ENCODE peak calls at places on chromosomes 11 and 22, in five cellular contexts. One of them, this sample, is unnamed.
A peak's percentile ranks its signal among the peaks of the same experiment; 100 is the strongest.

GRCh38 chr11:112961146-112961668 is at the start of gene NCAM1:
- DNase-seq in GM23248: peak; percentile 36
- DNase-seq in right lobe of liver: peak; percentile 62
- DNase-seq in heart left ventricle: peak; percentile 92
- DNase-seq in K562: peak; percentile 32
- DNase-seq in this sample: peak; percentile 24

GRCh38 chr22:46546466-46547178 is 9.2 kb upstream of the CELSR1 start:
- DNase-seq in GM23248: peak; percentile 56
- DNase-seq in right lobe of liver: peak; percentile 72
- DNase-seq in heart left ventricle: peak; percentile 95
- DNase-seq in K562: no peak
- DNase-seq in this sample: peak; percentile 19

GRCh38 chr11:9176136-9176535 is 84.7 kb upstream of the SCUBE2 start:
- DNase-seq in GM23248: peak; percentile 30
- DNase-seq in right lobe of liver: no peak
- DNase-seq in heart left ventricle: no peak
- DNase-seq in K562: no peak
- DNase-seq in this sample: no peak

GRCh38 chr11:43580735-43581369 is 99.7 kb upstream of the HSD17B12 start:
- DNase-seq in GM23248: peak; percentile 81
- DNase-seq in right lobe of liver: no peak
- DNase-seq in heart left ventricle: no peak
- DNase-seq in K562: peak; percentile 64
- DNase-seq in this sample: peak; percentile 16

GRCh38 chr11:65316979-65317786 is 2.5 kb downstream of the CDC42EP2 start:
- DNase-seq in GM23248: peak; percentile 96
- DNase-seq in right lobe of liver: peak; percentile 60
- DNase-seq in heart left ventricle: peak; percentile 91
- DNase-seq in K562: no peak
- DNase-seq in this sample: peak; percentile 81

GRCh38 chr11:132171031-132171430 is 800.6 kb downstream of the NTM start:
- DNase-seq in GM23248: no peak
- DNase-seq in right lobe of liver: no peak
- DNase-seq in heart left ventricle: no peak
- DNase-seq in K562: no peak
- DNase-seq in this sample: no peak

GRCh38 chr22:36435516-36436415 is 45.7 kb downstream of the TXN2 start:
- DNase-seq in GM23248: no peak
- DNase-seq in right lobe of liver: peak; percentile 76
- DNase-seq in heart left ventricle: no peak
- DNase-seq in K562: no peak
- DNase-seq in this sample: no peak

GRCh38 chr11:133840479-133840941 is 4.8 kb downstream of the SPATA19 start:
- DNase-seq in GM23248: no peak
- DNase-seq in right lobe of liver: no peak
- DNase-seq in heart left ventricle: no peak
- DNase-seq in K562: no peak
- DNase-seq in this sample: no peak

GRCh38 chr22:36934153-36934939 is 20.9 kb downstream of the CSF2RB start:
- DNase-seq in GM23248: no peak
- DNase-seq in right lobe of liver: no peak
- DNase-seq in heart left ventricle: no peak
- DNase-seq in K562: no peak
- DNase-seq in this sample: no peak

GRCh38 chr22:19341500-19341899 is 50.0 kb upstream of the CLTCL1 start:
- DNase-seq in GM23248: no peak
- DNase-seq in right lobe of liver: no peak
- DNase-seq in heart left ventricle: no peak
- DNase-seq in K562: no peak
- DNase-seq in this sample: no peak

GRCh38 chr11:85685820-85686459 is at the start of gene CCDC89:
- DNase-seq in GM23248: peak; percentile 98
- DNase-seq in right lobe of liver: peak; percentile 59
- DNase-seq in heart left ventricle: peak; percentile 80
- DNase-seq in K562: no peak
- DNase-seq in this sample: no peak

GRCh38 chr11:70934999-70935768 is 317.2 kb downstream of the SHANK2 start:
- DNase-seq in GM23248: peak; percentile 50
- DNase-seq in right lobe of liver: peak; percentile 4
- DNase-seq in heart left ventricle: no peak
- DNase-seq in K562: no peak
- DNase-seq in this sample: peak; percentile 13

GRCh38 chr11:60866911-60867870 is at the start of gene ZP1:
- DNase-seq in GM23248: no peak
- DNase-seq in right lobe of liver: no peak
- DNase-seq in heart left ventricle: no peak
- DNase-seq in K562: no peak
- DNase-seq in this sample: no peak

GRCh38 chr11:37280194-37280593 is 682.2 kb upstream of the RAG2 start:
- DNase-seq in GM23248: no peak
- DNase-seq in right lobe of liver: no peak
- DNase-seq in heart left ventricle: no peak
- DNase-seq in K562: no peak
- DNase-seq in this sample: no peak

GRCh38 chr22:16932577-16932976 is 75.4 kb downstream of the GAB4 start:
- DNase-seq in GM23248: peak; percentile 25
- DNase-seq in right lobe of liver: no peak
- DNase-seq in heart left ventricle: no peak
- DNase-seq in K562: no peak
- DNase-seq in this sample: no peak

GRCh38 chr11:73931039-73931645 is 19.7 kb upstream of the DNAJB13 start:
- DNase-seq in GM23248: peak; percentile 89
- DNase-seq in right lobe of liver: no peak
- DNase-seq in heart left ventricle: no peak
- DNase-seq in K562: peak; percentile 62
- DNase-seq in this sample: peak; percentile 67

GRCh38 chr11:126153999-126154398 is 57.5 kb downstream of the RPUSD4 start:
- DNase-seq in GM23248: peak; percentile 84
- DNase-seq in right lobe of liver: peak; percentile 4
- DNase-seq in heart left ventricle: no peak
- DNase-seq in K562: no peak
- DNase-seq in this sample: peak; percentile 56

GRCh38 chr11:28727254-28727653 is 619.1 kb downstream of the METTL15 start:
- DNase-seq in GM23248: peak; percentile 62
- DNase-seq in right lobe of liver: no peak
- DNase-seq in heart left ventricle: no peak
- DNase-seq in K562: no peak
- DNase-seq in this sample: peak; percentile 66

GRCh38 chr11:66363805-66364535 is 7.6 kb downstream of the SLC29A2 start:
- DNase-seq in GM23248: no peak
- DNase-seq in right lobe of liver: no peak
- DNase-seq in heart left ventricle: no peak
- DNase-seq in K562: peak; percentile 89
- DNase-seq in this sample: peak; percentile 35

GRCh38 chr11:20964985-20965384 is 295.6 kb downstream of the NELL1 start:
- DNase-seq in GM23248: peak; percentile 3
- DNase-seq in right lobe of liver: no peak
- DNase-seq in heart left ventricle: no peak
- DNase-seq in K562: no peak
- DNase-seq in this sample: peak; percentile 1

GRCh38 chr22:39253427-39254070 is 8.8 kb upstream of the PDGFB start:
- DNase-seq in GM23248: peak; percentile 95
- DNase-seq in right lobe of liver: no peak
- DNase-seq in heart left ventricle: peak; percentile 88
- DNase-seq in K562: peak; percentile 64
- DNase-seq in this sample: peak; percentile 72

GRCh38 chr11:62856333-62856910 is 17.0 kb upstream of the WDR74 start:
- DNase-seq in GM23248: peak; percentile 42
- DNase-seq in right lobe of liver: no peak
- DNase-seq in heart left ventricle: no peak
- DNase-seq in K562: no peak
- DNase-seq in this sample: no peak

GRCh38 chr22:16966251-16966650 is 41.8 kb downstream of the GAB4 start:
- DNase-seq in GM23248: no peak
- DNase-seq in right lobe of liver: no peak
- DNase-seq in heart left ventricle: no peak
- DNase-seq in K562: no peak
- DNase-seq in this sample: no peak

GRCh38 chr11:1497600-1497999 is 11.0 kb upstream of the MOB2 start:
- DNase-seq in GM23248: no peak
- DNase-seq in right lobe of liver: peak; percentile 18
- DNase-seq in heart left ventricle: peak; percentile 26
- DNase-seq in K562: no peak
- DNase-seq in this sample: no peak

GRCh38 chr22:22449819-22450218 is 58.7 kb downstream of the ZNF280B start:
- DNase-seq in GM23248: no peak
- DNase-seq in right lobe of liver: no peak
- DNase-seq in heart left ventricle: no peak
- DNase-seq in K562: no peak
- DNase-seq in this sample: no peak

GRCh38 chr11:94664336-94664735 is 97.2 kb downstream of the PIWIL4 start:
- DNase-seq in GM23248: peak; percentile 39
- DNase-seq in right lobe of liver: no peak
- DNase-seq in heart left ventricle: no peak
- DNase-seq in K562: no peak
- DNase-seq in this sample: peak; percentile 8

GRCh38 chr11:2991477-2992233 is 474 bp downstream of the NAP1L4 start:
- DNase-seq in GM23248: peak; percentile 86
- DNase-seq in right lobe of liver: no peak
- DNase-seq in heart left ventricle: no peak
- DNase-seq in K562: no peak
- DNase-seq in this sample: peak; percentile 85

GRCh38 chr22:40593460-40594273 is 42.9 kb downstream of the MRTFA start:
- DNase-seq in GM23248: no peak
- DNase-seq in right lobe of liver: no peak
- DNase-seq in heart left ventricle: no peak
- DNase-seq in K562: no peak
- DNase-seq in this sample: no peak

GRCh38 chr22:40592352-40593113 is 44.0 kb downstream of the MRTFA start:
- DNase-seq in GM23248: no peak
- DNase-seq in right lobe of liver: no peak
- DNase-seq in heart left ventricle: no peak
- DNase-seq in K562: no peak
- DNase-seq in this sample: no peak

GRCh38 chr22:40595497-40596234 is 40.9 kb downstream of the MRTFA start:
- DNase-seq in GM23248: peak; percentile 14
- DNase-seq in right lobe of liver: no peak
- DNase-seq in heart left ventricle: no peak
- DNase-seq in K562: no peak
- DNase-seq in this sample: no peak

GRCh38 chr22:40594924-40595323 is 41.6 kb downstream of the MRTFA start:
- DNase-seq in GM23248: no peak
- DNase-seq in right lobe of liver: no peak
- DNase-seq in heart left ventricle: no peak
- DNase-seq in K562: no peak
- DNase-seq in this sample: no peak

DNA sequence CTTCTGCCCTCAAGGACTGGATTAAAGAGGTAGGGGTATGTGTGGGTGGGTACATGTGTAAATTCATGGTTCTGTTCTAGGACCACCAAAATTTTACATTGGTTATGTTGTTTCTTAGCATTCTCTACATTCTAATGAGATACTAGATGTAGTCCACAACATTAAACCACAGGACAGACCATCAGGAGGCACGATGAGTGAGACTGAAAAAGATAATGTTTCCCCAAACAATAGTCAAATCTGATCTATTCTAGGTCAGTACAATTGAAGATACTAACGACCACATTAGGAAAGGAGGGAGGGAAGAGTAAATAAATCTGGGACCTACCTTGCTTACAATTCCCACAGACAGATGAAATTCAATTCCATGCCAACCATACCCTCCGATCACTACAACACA is 42.2 kb downstream of the MRTFA start:
- DNase-seq in GM23248: no peak
- DNase-seq in right lobe of liver: no peak
- DNase-seq in heart left ventricle: no peak
- DNase-seq in K562: no peak
- DNase-seq in this sample: no peak
- H3K4me3 ChIP-seq in GM23248: no peak overlapping the region
- H3K4me3 ChIP-seq in right lobe of liver: no peak overlapping the region
- H3K4me3 ChIP-seq in heart left ventricle: no peak overlapping the region
- H3K4me3 ChIP-seq in K562: no peak overlapping the region
- H3K4me3 ChIP-seq in this sample: no peak overlapping the region

GRCh38 chr11:77126861-77127673 is 979 bp upstream of the MYO7A start:
- DNase-seq in GM23248: peak; percentile 76
- DNase-seq in right lobe of liver: peak; percentile 74
- DNase-seq in heart left ventricle: peak; percentile 57
- DNase-seq in K562: peak; percentile 82
- DNase-seq in this sample: peak; percentile 69
- H3K4me3 ChIP-seq in GM23248: peak overlapping the region; percentile 73
- H3K4me3 ChIP-seq in right lobe of liver: peak overlapping the region; percentile 61
- H3K4me3 ChIP-seq in heart left ventricle: peak overlapping the region; percentile 1
- H3K4me3 ChIP-seq in K562: peak overlapping the region; percentile 14
- H3K4me3 ChIP-seq in this sample: peak overlapping the region; percentile 73

DNA sequence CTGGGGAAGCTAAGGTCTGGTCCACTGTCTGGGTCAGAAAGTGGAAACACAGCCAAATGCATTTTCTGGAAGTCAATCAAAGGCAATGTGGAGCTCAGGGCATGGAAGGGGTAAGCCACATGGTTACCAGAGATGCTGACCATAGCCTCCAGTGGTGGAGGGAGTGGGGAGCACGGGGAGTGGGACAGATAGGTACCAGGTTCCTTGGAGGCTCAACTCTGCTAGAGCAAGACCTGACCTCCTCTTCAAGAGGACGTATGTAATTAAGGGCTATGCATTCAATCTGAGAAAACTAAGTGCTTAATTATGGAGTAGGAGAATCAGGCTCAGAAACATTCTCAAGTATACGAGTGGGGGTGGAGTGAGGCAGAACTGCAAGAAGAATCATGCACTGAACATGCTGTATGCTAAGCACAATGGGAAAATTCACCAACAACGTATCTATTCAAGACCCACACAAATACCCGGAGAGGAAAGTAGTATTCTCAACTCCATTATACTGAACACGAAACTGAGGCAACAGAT is 65.2 kb upstream of the PHOX2A start:
- DNase-seq in GM23248: no peak
- DNase-seq in right lobe of liver: no peak
- DNase-seq in heart left ventricle: no peak
- DNase-seq in K562: no peak
- DNase-seq in this sample: no peak
- H3K4me3 ChIP-seq in GM23248: no peak overlapping the region
- H3K4me3 ChIP-seq in right lobe of liver: no peak overlapping the region
- H3K4me3 ChIP-seq in heart left ventricle: no peak overlapping the region
- H3K4me3 ChIP-seq in K562: no peak overlapping the region
- H3K4me3 ChIP-seq in this sample: no peak overlapping the region

GRCh38 chr11:102317099-102317767 is at the start of gene BIRC3:
- DNase-seq in GM23248: peak; percentile 95
- DNase-seq in right lobe of liver: peak; percentile 93
- DNase-seq in heart left ventricle: peak; percentile 88
- DNase-seq in K562: peak; percentile 21
- DNase-seq in this sample: peak; percentile 85
- H3K4me3 ChIP-seq in GM23248: peak within 1 kb of the TSS; percentile 76
- H3K4me3 ChIP-seq in right lobe of liver: peak within 1 kb of the TSS; percentile 58
- H3K4me3 ChIP-seq in heart left ventricle: peak within 1 kb of the TSS; percentile 44
- H3K4me3 ChIP-seq in K562: peak within 1 kb of the TSS; percentile 37
- H3K4me3 ChIP-seq in this sample: peak within 1 kb of the TSS; percentile 88